ENCODE peak calls at places on chromosomes 7 and 10, in six cellular contexts. K is anterior cingulate cortex, Y is memory B cell, S is NCI-H345, I is GM10248, N is OCI-LY7. Q is an unnamed sample.

GRCh38 chr10:60417898-60418297 is 28.2 kb upstream of the ANK3 start:
- DNase-seq in S (no peak), I (no peak), K (no peak), N (no peak), Y (no peak), Q (no peak)

GRCh38 chr7:69695998-69696657 is 97.9 kb downstream of the AUTS2 start:
- DNase-seq in I (peak), S (no peak), N (peak), K (no peak), Y (peak), Q (no peak)

GRCh38 chr10:60907972-60908371 is 36.0 kb downstream of the RHOBTB1 start:
- DNase-seq in N (no peak), K (no peak), S (no peak), Y (no peak), I (no peak), Q (no peak)

GRCh38 chr10:90313548-90314325 is 544.1 kb downstream of the HTR7 start:
- DNase-seq in N (no peak), Y (no peak), S (no peak), I (no peak), K (no peak), Q (no peak)

GRCh38 chr10:17028843-17029580 is 100.6 kb downstream of the CUBN start:
- DNase-seq in Y (no peak), S (no peak), N (no peak), I (no peak), K (no peak), Q (no peak)

GRCh38 chr7:74454059-74454947 is 597 bp downstream of the GTF2IRD1 start:
- DNase-seq in S (peak), I (peak), N (no peak), K (peak), Y (no peak), Q (no peak)

GRCh38 chr7:92809397-92810241 is 26.8 kb downstream of the CDK6 start:
- DNase-seq in I (peak), N (peak), S (no peak), K (no peak), Y (peak), Q (no peak)

GRCh38 chr10:93039721-93040120 is 20.9 kb upstream of the CYP26C1 start:
- DNase-seq in I (peak), S (no peak), K (no peak), N (peak), Y (no peak), Q (no peak)

GRCh38 chr7:111780527-111780926 is 218.2 kb upstream of the IMMP2L start:
- DNase-seq in K (no peak), S (no peak), N (no peak), I (no peak), Y (no peak), Q (no peak)

GRCh38 chr7:33410266-33410665 is 280.9 kb downstream of the BBS9 start:
- DNase-seq in N (no peak), I (no peak), K (no peak), S (no peak), Y (no peak), Q (no peak)

GRCh38 chr10:42960491-42961155 is 116.2 kb upstream of the RET start:
- DNase-seq in N (no peak), Y (no peak), I (peak), S (no peak), K (no peak), Q (no peak)

GRCh38 chr7:25851332-25852248 is 300.4 kb upstream of the NFE2L3 start:
- DNase-seq in K (peak), Y (peak), S (peak), I (peak), N (peak), Q (peak)

GRCh38 chr10:44853148-44853734 is 57.9 kb upstream of the TMEM72 start:
- DNase-seq in N (no peak), S (no peak), Y (no peak), I (no peak), K (no peak), Q (no peak)

GRCh38 chr7:106568680-106569499 is 92.1 kb downstream of the CCDC71L start:
- DNase-seq in S (peak), I (no peak), Y (no peak), K (no peak), N (peak), Q (no peak)

GRCh38 chr10:61028861-61029361 is 84.9 kb upstream of the RHOBTB1 start:
- DNase-seq in S (no peak), I (no peak), N (no peak), Y (no peak), K (no peak), Q (no peak)

GRCh38 chr10:50501478-50501877 is 122.3 kb downstream of the SGMS1 start:
- DNase-seq in N (no peak), S (no peak), Y (no peak), I (no peak), K (no peak), Q (no peak)

GRCh38 chr7:108099650-108100049 is 30.5 kb downstream of the LAMB4 start:
- DNase-seq in S (no peak), I (no peak), Y (no peak), N (no peak), K (no peak), Q (no peak)

GRCh38 chr10:83522881-83523386 is 616.4 kb upstream of the GHITM start:
- DNase-seq in Y (no peak), I (no peak), N (no peak), S (no peak), K (no peak), Q (no peak)

Q was measured in hypothalamus.